ENCODE peak calls at places on chromosomes 7 and 10, in six cellular contexts. I is AG04450, N is IMR-90, M is PC-9, U is right atrium auricular region, V is RWPE2. P is an unnamed sample.

GRCh38 chr10:84140036-84140379 is 699 bp downstream of the GHITM start:
- DNase-seq in I (no peak), N (peak; percentile 31), M (peak; percentile 14), U (no peak), V (no peak), P (no peak)

GRCh38 chr10:74593470-74593869 is 232.9 kb upstream of the KAT6B start:
- DNase-seq in I (peak; percentile 60), N (peak; percentile 86), M (no peak), U (no peak), V (no peak), P (no peak)

GRCh38 chr7:157495594-157495993 is 158.8 kb downstream of the DNAJB6 start:
- DNase-seq in I (no peak), N (no peak), M (no peak), U (peak; percentile 21), V (no peak), P (no peak)

GRCh38 chr10:48251525-48252353 is 22.8 kb downstream of the FRMPD2 start:
- DNase-seq in I (no peak), N (no peak), M (peak; percentile 27), U (peak; percentile 57), V (no peak), P (no peak)

GRCh38 chr7:24373556-24373955 is 89.6 kb downstream of the NPY start:
- DNase-seq in I (no peak), N (no peak), M (no peak), U (no peak), V (no peak), P (peak; percentile 85)

GRCh38 chr7:128867842-128868623 is 5.4 kb downstream of the ATP6V1F start:
- DNase-seq in I (no peak), N (peak; percentile 51), M (no peak), U (no peak), V (no peak), P (peak; percentile 79)

GRCh38 chr10:61929555-61929954 is 28.1 kb downstream of the ARID5B start:
- DNase-seq in I (no peak), N (no peak), M (no peak), U (no peak), V (no peak), P (no peak)

GRCh38 chr10:43055991-43056567 is 20.8 kb upstream of the RET start:
- DNase-seq in I (no peak), N (no peak), M (no peak), U (no peak), V (no peak), P (no peak)

GRCh38 chr10:119859422-119860258 is 13.0 kb downstream of the MCMBP start:
- DNase-seq in I (no peak), N (peak; percentile 69), M (no peak), U (no peak), V (no peak), P (peak; percentile 38)

GRCh38 chr7:25028370-25028971 is 48.5 kb upstream of the OSBPL3 start:
- DNase-seq in I (peak; percentile 63), N (peak; percentile 96), M (peak; percentile 66), U (no peak), V (peak; percentile 59), P (peak; percentile 37)

GRCh38 chr10:100370976-100371706 is 24.1 kb downstream of the SCD start:
- DNase-seq in I (peak; percentile 37), N (peak; percentile 87), M (peak; percentile 82), U (peak; percentile 92), V (peak; percentile 94), P (peak; percentile 82)

GRCh38 chr10:14583967-14584366 is 190.7 kb downstream of the FAM107B start:
- DNase-seq in I (no peak), N (no peak), M (no peak), U (no peak), V (no peak), P (no peak)

GRCh38 chr7:22001345-22002004 is 55.8 kb upstream of the CDCA7L start:
- DNase-seq in I (peak; percentile 16), N (peak; percentile 80), M (peak; percentile 34), U (no peak), V (no peak), P (peak; percentile 8)
- H3K27ac ChIP-seq in I (no peak overlapping the region), N (no peak overlapping the region), M (no peak overlapping the region), U (no peak overlapping the region), V (peak overlapping the region; percentile 74), P (no peak overlapping the region)

GRCh38 chr10:11179231-11180105 is 161.8 kb downstream of the CELF2 start:
- DNase-seq in I (no peak), N (no peak), M (no peak), U (no peak), V (no peak), P (peak; percentile 13)
- H3K27ac ChIP-seq in I (no peak overlapping the region), N (no peak overlapping the region), M (no peak overlapping the region), U (peak overlapping the region; percentile 74), V (no peak overlapping the region), P (no peak overlapping the region)

GRCh38 chr10:95477175-95477520 is 84.0 kb downstream of the SORBS1 start:
- DNase-seq in I (no peak), N (no peak), M (no peak), U (no peak), V (no peak), P (no peak)
- H3K27ac ChIP-seq in I (no peak overlapping the region), N (no peak overlapping the region), M (no peak overlapping the region), U (peak overlapping the region; percentile 90), V (no peak overlapping the region), P (no peak overlapping the region)

GRCh38 chr7:155649588-155649987 is 5.1 kb downstream of the RBM33 start:
- DNase-seq in I (no peak), N (no peak), M (no peak), U (no peak), V (no peak), P (no peak)

GRCh38 chr7:155648752-155649339 is 4.4 kb downstream of the RBM33 start:
- DNase-seq in I (no peak), N (no peak), M (no peak), U (no peak), V (no peak), P (no peak)

GRCh38 chr7:155647302-155647701 is 2.8 kb downstream of the RBM33 start:
- DNase-seq in I (no peak), N (no peak), M (no peak), U (no peak), V (no peak), P (no peak)

GRCh38 chr7:155646669-155647068 is 2.2 kb downstream of the RBM33 start:
- DNase-seq in I (no peak), N (no peak), M (no peak), U (no peak), V (no peak), P (no peak)

DNA sequence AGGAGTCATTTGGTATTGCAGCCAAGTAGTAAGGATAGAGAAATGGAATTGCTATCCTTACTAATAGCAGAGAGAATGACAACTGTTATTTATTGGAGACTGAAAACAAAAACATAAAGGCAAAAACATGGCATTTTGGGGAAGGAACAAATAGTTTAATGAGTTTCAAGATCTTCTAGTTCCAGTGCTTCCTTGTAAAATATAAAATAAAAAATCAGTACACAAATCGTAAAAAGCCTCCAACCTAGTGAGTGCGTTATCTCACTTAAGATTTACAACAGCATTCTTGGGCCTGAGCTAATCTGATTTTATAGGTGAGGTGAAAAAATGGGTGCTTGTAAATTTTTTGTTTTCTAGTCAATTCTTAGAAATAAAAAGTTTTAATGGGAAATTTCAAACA is 3.3 kb downstream of the RBM33 start:
- DNase-seq in I (no peak), N (no peak), M (no peak), U (no peak), V (no peak), P (no peak)
- H3K27ac ChIP-seq in I (no peak overlapping the region), N (no peak overlapping the region), M (no peak overlapping the region), U (no peak overlapping the region), V (no peak overlapping the region), P (no peak overlapping the region)

GRCh38 chr10:31583358-31583757 is 264.3 kb downstream of the ZEB1 start:
- DNase-seq in I (no peak), N (no peak), M (no peak), U (no peak), V (no peak), P (no peak)
- H3K27ac ChIP-seq in I (no peak overlapping the region), N (no peak overlapping the region), M (peak overlapping the region; percentile 47), U (peak overlapping the region; percentile 32), V (no peak overlapping the region), P (no peak overlapping the region)

GRCh38 chr7:71735961-71736556 is 604.1 kb downstream of the GALNT17 start:
- DNase-seq in I (peak; percentile 3), N (peak; percentile 44), M (peak; percentile 51), U (peak; percentile 69), V (no peak), P (peak; percentile 55)

GRCh38 chr7:71746004-71746403 is 614.1 kb downstream of the GALNT17 start:
- DNase-seq in I (no peak), N (no peak), M (no peak), U (no peak), V (no peak), P (no peak)

GRCh38 chr7:71739520-71740195 is 607.7 kb downstream of the GALNT17 start:
- DNase-seq in I (no peak), N (no peak), M (no peak), U (peak; percentile 34), V (no peak), P (no peak)

DNA sequence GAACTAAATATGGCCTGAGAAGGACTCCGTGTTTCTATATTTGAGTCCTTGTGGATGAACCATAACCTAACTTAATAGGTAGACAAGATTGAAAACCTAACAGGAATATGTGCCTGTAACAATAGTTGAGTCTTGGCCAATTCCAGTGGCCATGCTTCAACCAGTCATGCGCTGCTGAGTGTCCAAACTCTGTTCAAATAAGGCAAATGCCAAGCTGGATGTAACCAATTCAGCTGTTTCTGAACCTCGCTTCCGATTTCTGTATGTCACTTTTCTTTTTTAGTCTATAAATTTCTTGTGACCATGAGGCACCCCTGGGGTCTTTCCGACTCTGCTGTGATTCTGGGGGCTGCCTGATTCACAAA is 608.2 kb downstream of the GALNT17 start:
- DNase-seq in I (no peak), N (no peak), M (no peak), U (no peak), V (no peak), P (no peak)
- H3K27ac ChIP-seq in I (no peak overlapping the region), N (no peak overlapping the region), M (no peak overlapping the region), U (no peak overlapping the region), V (no peak overlapping the region), P (no peak overlapping the region)

GRCh38 chr10:44066856-44067255 is 318.0 kb downstream of the CXCL12 start:
- DNase-seq in I (no peak), N (no peak), M (no peak), U (no peak), V (no peak), P (no peak)

GRCh38 chr10:44065788-44066075 is 319.2 kb downstream of the CXCL12 start:
- DNase-seq in I (no peak), N (no peak), M (no peak), U (no peak), V (no peak), P (no peak)

GRCh38 chr10:44064987-44065787 is 319.7 kb downstream of the CXCL12 start:
- DNase-seq in I (no peak), N (no peak), M (no peak), U (no peak), V (no peak), P (no peak)

GRCh38 chr10:44067432-44067831 is 317.5 kb downstream of the CXCL12 start:
- DNase-seq in I (no peak), N (no peak), M (no peak), U (no peak), V (no peak), P (no peak)

DNA sequence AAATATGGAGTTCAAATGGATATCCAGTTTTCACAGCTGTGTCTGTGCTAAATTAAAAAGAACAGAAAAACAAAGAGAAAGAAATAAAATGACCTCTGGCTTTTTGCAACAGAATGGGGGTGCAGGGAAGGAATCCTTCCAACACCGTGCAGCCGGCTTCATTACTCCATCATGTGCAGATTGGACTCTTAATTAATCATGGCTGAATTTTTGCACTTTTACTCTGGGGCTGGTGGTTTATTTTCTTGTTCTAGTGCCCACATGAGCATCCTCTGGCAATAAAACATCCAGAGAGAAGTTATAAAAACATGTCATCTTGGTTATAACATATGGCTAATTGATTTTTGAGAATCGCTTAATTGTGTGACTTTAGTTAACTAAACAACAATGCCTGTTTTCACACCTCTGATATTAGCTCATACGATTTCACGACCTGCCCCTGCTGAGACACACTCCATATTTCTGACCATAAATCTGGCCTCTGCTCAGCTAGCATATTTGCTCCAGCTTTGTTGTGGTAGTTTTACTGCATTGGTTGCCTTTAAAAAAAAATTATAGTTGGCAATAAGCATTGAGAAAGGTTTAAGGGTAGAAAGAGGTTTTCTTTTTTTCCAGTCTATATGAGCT is 318.6 kb downstream of the CXCL12 start:
- DNase-seq in I (no peak), N (no peak), M (no peak), U (no peak), V (no peak), P (no peak)
- H3K27ac ChIP-seq in I (no peak overlapping the region), N (no peak overlapping the region), M (no peak overlapping the region), U (no peak overlapping the region), V (no peak overlapping the region), P (no peak overlapping the region)

P was measured in SJCRH30.